ENCODE peak calls at places on chromosomes 13 and 19, in five cellular contexts. E, G, M, S and O are unnamed samples.

GRCh38 chr19:35088514-35088913 is 27.1 kb upstream of the FXYD3 start:
- DNase-seq in M (no peak), S (no peak), G (no peak), E (peak), O (no peak)

GRCh38 chr19:2503521-2504109 is 27.7 kb downstream of the GADD45B start:
- DNase-seq in S (no peak), E (no peak), M (no peak), G (no peak), O (no peak)

GRCh38 chr13:37364024-37364423 is 234.5 kb downstream of the POSTN start:
- DNase-seq in G (no peak), M (no peak), S (no peak), E (no peak), O (no peak)

GRCh38 chr19:43524922-43525835 is 1.8 kb downstream of the ETHE1 start:
- DNase-seq in G (peak), S (peak), E (no peak), M (peak), O (no peak)

GRCh38 chr19:30376272-30376671 is 4.1 kb downstream of the ZNF536 start:
- DNase-seq in E (no peak), G (no peak), S (no peak), M (no peak), O (no peak)

GRCh38 chr13:69274231-69274630 is 833.4 kb upstream of the ATXN8OS start:
- DNase-seq in E (no peak), G (no peak), M (no peak), S (no peak), O (no peak)

GRCh38 chr19:53388168-53388567 is 6.8 kb upstream of the ZNF765 start:
- DNase-seq in M (no peak), E (no peak), G (no peak), S (no peak), O (no peak)

GRCh38 chr13:47997384-47997783 is 3.7 kb downstream of the SUCLA2 start:
- DNase-seq in G (no peak), E (no peak), M (peak), S (no peak), O (no peak)

GRCh38 chr19:18428837-18429674 is 8.9 kb downstream of the ISYNA1 start:
- DNase-seq in G (peak), S (peak), M (peak), E (peak), O (peak)

GRCh38 chr13:70896136-70896535 is 787.9 kb upstream of the KLHL1 start:
- DNase-seq in S (no peak), M (no peak), G (no peak), E (no peak), O (no peak)

GRCh38 chr13:37403776-37404497 is 194.6 kb downstream of the POSTN start:
- DNase-seq in S (no peak), G (no peak), E (no peak), M (no peak), O (no peak)

GRCh38 chr19:2969104-2969504 is 8.3 kb upstream of the TLE6 start:
- DNase-seq in M (peak), G (no peak), S (peak), E (no peak), O (no peak)

GRCh38 chr13:78753457-78753856 is 94.5 kb upstream of the OBI1 start:
- DNase-seq in S (no peak), E (no peak), G (no peak), M (no peak), O (no peak)

GRCh38 chr13:93151277-93151676 is 75.3 kb upstream of the GPC6 start:
- DNase-seq in M (no peak), S (no peak), E (no peak), G (no peak), O (no peak)

GRCh38 chr13:57970404-57970803 is 338.9 kb downstream of the PCDH17 start:
- DNase-seq in S (no peak), M (no peak), E (no peak), G (no peak), O (no peak)

GRCh38 chr13:102440259-102440936 is 38.5 kb upstream of the FGF14 start:
- DNase-seq in M (no peak), E (no peak), G (peak), S (no peak), O (no peak)

GRCh38 chr13:59354665-59355064 is 809.1 kb downstream of the DIAPH3 start:
- DNase-seq in S (no peak), M (no peak), E (no peak), G (no peak), O (no peak)

GRCh38 chr19:48539503-48540096 is 12.4 kb upstream of the SULT2B1 start:
- DNase-seq in E (no peak), M (no peak), S (no peak), G (no peak), O (no peak)

GRCh38 chr19:34936184-34936583 is 9.5 kb downstream of the ZNF30 start:
- DNase-seq in M (no peak), E (no peak), G (no peak), S (no peak), O (no peak)

GRCh38 chr13:59391696-59392095 is 772.0 kb downstream of the DIAPH3 start:
- DNase-seq in M (no peak), E (peak), S (peak), G (peak), O (no peak)

GRCh38 chr13:28012896-28013295 is 24.4 kb upstream of the URAD start:
- DNase-seq in E (no peak), S (no peak), M (no peak), G (peak), O (no peak)

GRCh38 chr19:48342841-48343540 is 17.6 kb downstream of the EMP3 start:
- DNase-seq in E (no peak), M (no peak), G (no peak), S (no peak), O (no peak)

GRCh38 chr13:46552888-46553520 is at the start of gene LRCH1:
- DNase-seq in S (peak), G (peak), E (peak), M (peak), O (peak)

GRCh38 chr13:77896536-77896935 is 22.1 kb downstream of the EDNRB start:
- DNase-seq in S (peak), M (no peak), G (no peak), E (no peak), O (no peak)

GRCh38 chr13:44181938-44182337 is 191.7 kb upstream of the SERP2 start:
- DNase-seq in G (no peak), S (no peak), M (no peak), E (no peak), O (no peak)

GRCh38 chr19:49890349-49891311 is 6.1 kb downstream of the IL4I1 start:
- DNase-seq in E (peak), M (no peak), G (peak), S (no peak), O (peak)

GRCh38 chr19:33686687-33687541 is 65.2 kb downstream of the CHST8 start:
- DNase-seq in G (no peak), M (no peak), E (peak), S (no peak), O (no peak)

GRCh38 chr19:56084835-56085536 is 36.1 kb downstream of the ZNF787 start:
- DNase-seq in E (no peak), G (no peak), M (no peak), S (no peak), O (no peak)

GRCh38 chr19:28966737-28967401 is 246.1 kb downstream of the UQCRFS1 start:
- DNase-seq in M (no peak), G (no peak), E (no peak), S (no peak), O (no peak)

GRCh38 chr19:10712754-10713153 is 5.1 kb upstream of the DNM2 start:
- DNase-seq in G (no peak), E (no peak), S (no peak), M (no peak), O (no peak)

GRCh38 chr19:10708261-10708660 is 7.0 kb downstream of the QTRT1 start:
- DNase-seq in G (no peak), E (no peak), M (no peak), S (no peak), O (no peak)

GRCh38 chr19:10713317-10713716 is 4.6 kb upstream of the DNM2 start:
- DNase-seq in S (no peak), M (no peak), G (no peak), E (no peak), O (no peak)

GRCh38 chr19:10707440-10707839 is 6.2 kb downstream of the QTRT1 start:
- DNase-seq in G (no peak), M (no peak), S (no peak), E (no peak), O (no peak)

DNA sequence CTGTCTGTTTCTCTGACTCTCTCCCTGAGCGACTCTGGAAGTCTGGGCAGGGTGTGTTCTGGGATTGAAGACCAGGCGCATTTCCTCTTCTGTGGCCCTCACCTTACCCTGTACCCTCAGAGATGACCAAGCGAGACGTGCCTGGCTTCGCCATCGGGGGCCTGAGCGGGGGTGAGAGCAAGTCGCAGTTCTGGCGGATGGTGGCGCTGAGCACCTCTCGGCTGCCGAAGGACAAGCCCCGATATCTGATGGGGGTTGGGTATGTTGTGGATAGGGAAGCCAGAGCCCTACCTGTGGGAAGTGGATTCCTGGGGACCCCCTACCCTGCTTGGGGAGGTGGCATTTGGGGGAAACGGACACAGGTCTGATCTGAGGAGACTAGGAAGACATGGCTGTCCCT is 5.8 kb upstream of the DNM2 start:
- DNase-seq in M (no peak), E (no peak), G (no peak), S (no peak), O (no peak)
- TF ChIP-seq CTCF in M (no peak), E (no peak), G (no peak), S (no peak), O (no peak)

GRCh38 chr19:58020985-58021384 is 12.8 kb upstream of the ZSCAN1 start:
- DNase-seq in G (no peak), S (no peak), M (no peak), E (no peak), O (no peak)

GRCh38 chr19:58021541-58022282 is 12.1 kb upstream of the ZSCAN1 start:
- DNase-seq in E (peak), G (no peak), M (no peak), S (peak), O (no peak)

GRCh38 chr19:58024661-58025060 is 9.2 kb upstream of the ZSCAN1 start:
- DNase-seq in M (no peak), S (no peak), E (no peak), G (no peak), O (no peak)

GRCh38 chr19:58020129-58020528 is 13.7 kb upstream of the ZSCAN1 start:
- DNase-seq in G (no peak), S (no peak), E (no peak), M (no peak), O (no peak)

DNA sequence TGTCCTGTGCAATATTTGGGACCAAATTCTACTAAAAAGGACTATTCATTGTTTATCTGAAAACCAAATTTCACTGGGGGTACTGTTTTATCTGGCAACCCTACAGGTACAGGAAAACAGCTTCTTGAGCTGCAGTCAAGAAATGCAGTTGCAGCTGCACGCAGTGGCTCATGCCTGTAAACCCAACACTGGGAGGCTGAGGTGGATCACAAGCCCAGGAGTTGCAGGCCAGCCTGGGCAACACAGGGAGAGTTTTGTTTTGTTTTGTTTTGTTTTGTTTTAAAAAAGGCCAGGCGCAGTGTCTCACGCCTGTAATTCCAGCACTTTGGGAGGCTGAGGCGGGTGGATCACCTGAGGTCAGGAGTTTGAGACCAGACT is 11.6 kb upstream of the ZSCAN1 start:
- DNase-seq in S (no peak), G (no peak), M (no peak), E (no peak), O (no peak)
- TF ChIP-seq CTCF in S (no peak), G (no peak), M (no peak), E (no peak), O (no peak)

DNA sequence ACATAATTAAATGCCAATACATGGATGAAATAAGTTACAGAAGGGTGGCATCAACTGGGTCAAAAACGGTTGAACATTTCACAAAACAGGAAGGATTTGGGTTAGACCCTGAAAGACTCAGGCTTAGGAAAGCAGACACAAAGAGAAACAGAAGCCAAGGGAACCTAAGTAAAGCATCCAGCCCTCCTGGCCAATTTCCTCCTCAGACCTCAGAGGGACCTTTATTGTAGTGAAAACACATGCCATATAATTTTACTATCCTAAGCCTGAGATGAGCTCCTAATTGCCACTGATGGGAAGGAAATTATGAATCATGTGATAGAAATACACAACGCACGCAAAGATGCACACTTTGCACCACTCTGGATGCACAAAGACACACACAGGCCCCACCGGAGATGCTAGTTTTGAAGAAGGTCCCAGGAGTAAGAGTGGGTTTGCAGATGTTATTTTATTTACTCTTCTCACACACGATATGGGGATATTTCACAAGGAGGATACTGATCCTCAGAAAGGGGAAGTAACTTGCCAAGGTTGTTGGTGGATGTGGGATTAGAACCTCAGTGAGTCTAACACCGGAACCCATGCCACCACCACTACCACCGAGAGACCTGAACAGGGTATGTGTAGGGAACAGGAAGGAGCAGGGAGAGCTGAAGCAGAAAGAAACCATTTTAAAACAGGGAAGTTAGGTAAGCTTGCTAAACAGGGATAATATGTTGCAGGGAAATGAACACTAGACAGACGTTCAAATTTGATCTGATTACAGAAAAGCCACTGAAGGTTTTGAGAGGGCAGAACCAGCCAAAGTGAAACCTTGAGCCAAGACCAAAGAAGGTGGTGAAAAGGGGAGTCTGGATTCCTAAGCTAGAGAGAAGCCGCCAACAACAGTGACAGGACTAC is 11.8 kb upstream of the CEACAM3 start:
- DNase-seq in S (no peak), E (no peak), G (no peak), M (no peak), O (no peak)
- TF ChIP-seq CTCF in S (no peak), E (no peak), G (no peak), M (no peak), O (no peak)

DNA sequence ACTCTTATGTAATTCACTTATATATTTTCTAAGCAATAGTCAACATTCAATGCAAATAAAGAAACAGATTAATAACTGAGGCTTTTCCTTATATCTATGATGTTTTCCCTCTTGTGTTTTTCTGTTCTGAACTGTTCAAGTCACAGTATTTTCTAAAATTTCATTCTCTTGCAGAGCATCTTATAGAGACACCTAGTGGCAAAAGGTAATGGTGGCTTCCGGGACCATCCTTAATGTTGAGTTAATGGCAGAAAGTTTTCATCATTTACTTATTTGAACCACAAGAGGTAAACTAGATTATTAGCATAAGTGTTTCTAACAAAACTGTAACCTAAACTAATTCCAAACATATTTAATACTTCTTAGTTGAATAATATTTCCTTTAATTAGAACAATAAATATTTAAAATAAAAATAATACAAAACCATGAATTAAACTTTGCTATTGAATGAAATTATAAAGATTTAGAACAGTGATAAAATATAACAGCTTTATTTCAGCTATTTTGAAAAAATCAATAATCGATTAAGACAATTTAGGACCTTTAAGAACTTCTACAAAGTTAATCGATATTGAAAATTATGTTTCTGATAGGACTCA is 1.7 kb upstream of the SLITRK5 start:
- DNase-seq in G (peak), E (no peak), S (no peak), M (no peak), O (no peak)
- TF ChIP-seq CTCF in G (peak), E (peak), S (no peak), M (peak), O (no peak)

DNA sequence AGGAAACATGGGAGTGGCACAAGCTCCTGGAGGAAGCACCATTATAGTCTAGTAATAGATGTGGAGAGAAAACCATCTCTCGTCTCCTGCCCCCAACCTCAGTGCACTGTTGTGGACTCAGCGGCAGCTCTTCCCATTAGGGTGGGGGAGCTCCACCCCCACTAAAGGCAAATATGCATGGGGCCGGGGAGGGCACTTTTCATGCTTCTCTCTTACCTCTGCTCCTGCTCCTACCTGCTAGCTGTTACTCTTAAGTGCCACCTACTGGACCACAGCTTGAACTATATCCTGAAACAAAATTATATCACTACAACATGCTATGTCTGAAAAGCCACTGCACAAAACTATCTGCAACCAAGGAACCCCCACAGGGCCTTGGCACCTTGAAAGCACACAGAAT is 112.6 kb upstream of the DACH1 start:
- DNase-seq in M (no peak), G (no peak), S (no peak), E (no peak), O (no peak)
- TF ChIP-seq CTCF in M (peak), G (no peak), S (no peak), E (peak), O (no peak)

GRCh38 chr19:1383311-1384084 is at the start of gene NDUFS7:
- DNase-seq in E (peak), S (peak), M (peak), G (peak), O (peak)
- TF ChIP-seq CTCF in E (no peak), S (peak), M (no peak), G (no peak), O (no peak)

GRCh38 chr19:13731147-13731964 is 33.0 kb upstream of the MRI1 start:
- DNase-seq in M (peak), E (peak), G (peak), S (peak), O (peak)
- TF ChIP-seq CTCF in M (no peak), E (no peak), G (no peak), S (peak), O (no peak)